ENCODE peak calls at places on chromosomes 12 and 14, in ten cellular contexts. T is neural progenitor cell, Y is pancreas, A is Peyer's patch, U is heart left ventricle, Q is transverse colon, X is prostate gland, S is IMR-90, V is bronchial epithelial cell, E is HL-60. W is an unnamed sample. For H3K27me3, the result is how much of the 10 kb centered on the place peaks cover.

GRCh38 chr14:102362084-102362483 is 606 bp downstream of the CINP start:
- DNase-seq in T (peak), Y (no peak), A (no peak), U (no peak), Q (no peak), X (no peak), S (peak), V (peak), E (no peak), W (peak)

GRCh38 chr12:13163868-13164267 is 32.7 kb upstream of the EMP1 start:
- DNase-seq in T (no peak), Y (no peak), A (no peak), U (no peak), Q (no peak), X (no peak), S (no peak), V (peak), E (no peak), W (peak)

GRCh38 chr12:26062566-26062965 is 62.3 kb downstream of the BHLHE41 start:
- DNase-seq in T (no peak), Y (no peak), A (no peak), U (no peak), Q (no peak), X (no peak), S (peak), V (peak), E (no peak), W (peak)

GRCh38 chr12:94815958-94816357 is 165.6 kb upstream of the TMCC3 start:
- DNase-seq in T (peak), Y (no peak), A (no peak), U (no peak), Q (no peak), X (no peak), S (no peak), V (no peak), E (no peak), W (no peak)

GRCh38 chr12:2627343-2628191 is 167.2 kb upstream of the FKBP4 start:
- DNase-seq in T (no peak), Y (no peak), A (no peak), U (no peak), Q (no peak), X (no peak), S (no peak), V (no peak), E (no peak), W (no peak)

GRCh38 chr12:112836736-112837628 is 45.4 kb downstream of the RPH3A start:
- DNase-seq in T (no peak), Y (no peak), A (no peak), U (no peak), Q (no peak), X (no peak), S (no peak), V (peak), E (no peak), W (no peak)

GRCh38 chr12:95130096-95130495 is 56.7 kb upstream of the NR2C1 start:
- DNase-seq in T (no peak), Y (no peak), A (no peak), U (no peak), Q (no peak), X (no peak), S (peak), V (no peak), E (no peak), W (no peak)

GRCh38 chr12:51591020-51591901 is at the start of gene SCN8A:
- DNase-seq in T (peak), Y (peak), A (peak), U (peak), Q (peak), X (peak), S (peak), V (no peak), E (peak), W (no peak)

GRCh38 chr12:91326043-91327027 is 143.7 kb upstream of the DCN start:
- DNase-seq in T (peak), Y (peak), A (no peak), U (no peak), Q (peak), X (peak), S (peak), V (peak), E (no peak), W (no peak)

GRCh38 chr12:128178551-128178950 is 88.4 kb upstream of the TMEM132C start:
- DNase-seq in T (no peak), Y (no peak), A (no peak), U (no peak), Q (no peak), X (no peak), S (no peak), V (no peak), E (no peak), W (no peak)

DNA sequence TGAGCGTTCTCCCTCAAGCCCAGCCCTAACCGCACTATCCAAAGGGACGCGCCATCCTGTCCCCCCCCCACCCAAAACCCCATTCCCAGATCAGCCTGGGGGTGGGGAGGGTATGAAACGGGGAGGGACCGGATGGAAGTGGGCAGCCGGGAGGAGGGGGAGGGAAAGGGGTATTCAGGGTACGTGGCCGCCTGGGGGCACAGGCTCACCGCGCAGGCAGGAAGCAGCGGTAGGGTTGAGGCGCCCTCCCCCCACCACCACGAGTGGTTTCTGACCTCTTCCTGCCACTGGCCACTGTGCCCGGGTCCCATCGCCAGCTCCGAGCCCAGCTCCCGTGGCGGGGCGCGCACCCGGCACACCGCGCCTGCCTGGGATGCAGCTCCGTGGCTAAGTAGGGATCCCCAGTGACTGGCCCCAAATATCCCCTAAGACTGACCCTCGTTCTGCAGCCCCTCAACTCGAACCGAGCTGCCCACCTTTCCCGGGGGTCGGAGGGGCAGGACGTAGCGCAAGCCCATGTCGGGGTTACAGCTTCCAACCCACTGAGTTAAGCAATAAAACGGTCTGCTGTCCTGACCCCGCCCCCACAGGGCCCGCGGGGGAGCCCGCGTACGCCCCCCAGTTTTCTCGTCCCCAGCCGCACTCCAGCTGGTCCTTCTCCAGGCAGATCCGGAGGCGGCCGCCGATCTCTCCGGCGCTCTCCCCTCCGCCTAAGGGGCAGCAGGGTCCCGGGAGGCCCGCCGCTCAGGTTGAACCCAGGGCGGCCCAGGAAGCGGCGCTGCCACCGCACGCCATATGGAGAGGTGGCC is 1.2 kb downstream of the ACTN1 start:
- DNase-seq in T (peak), Y (peak), A (peak), U (peak), Q (peak), X (peak), S (peak), V (peak), E (peak), W (peak)
- TF ChIP-seq CTCF in T (no peak), Y (no peak), A (no peak), U (no peak), Q (no peak), X (no peak), S (peak), V (no peak), E (no peak), W (no peak)

GRCh38 chr12:114701553-114701952 is 17.6 kb upstream of the TBX3 start:
- DNase-seq in T (no peak), Y (no peak), A (no peak), U (no peak), Q (no peak), X (no peak), S (no peak), V (no peak), E (no peak), W (no peak)

GRCh38 chr12:114702462-114702861 is 18.5 kb upstream of the TBX3 start:
- DNase-seq in T (no peak), Y (no peak), A (no peak), U (no peak), Q (no peak), X (no peak), S (no peak), V (no peak), E (no peak), W (no peak)

GRCh38 chr12:114698566-114699163 is 14.7 kb upstream of the TBX3 start:
- DNase-seq in T (no peak), Y (no peak), A (no peak), U (no peak), Q (no peak), X (no peak), S (no peak), V (no peak), E (no peak), W (no peak)

GRCh38 chr12:114701104-114701414 is 17.1 kb upstream of the TBX3 start:
- DNase-seq in T (peak), Y (no peak), A (no peak), U (no peak), Q (no peak), X (no peak), S (no peak), V (peak), E (no peak), W (no peak)

DNA sequence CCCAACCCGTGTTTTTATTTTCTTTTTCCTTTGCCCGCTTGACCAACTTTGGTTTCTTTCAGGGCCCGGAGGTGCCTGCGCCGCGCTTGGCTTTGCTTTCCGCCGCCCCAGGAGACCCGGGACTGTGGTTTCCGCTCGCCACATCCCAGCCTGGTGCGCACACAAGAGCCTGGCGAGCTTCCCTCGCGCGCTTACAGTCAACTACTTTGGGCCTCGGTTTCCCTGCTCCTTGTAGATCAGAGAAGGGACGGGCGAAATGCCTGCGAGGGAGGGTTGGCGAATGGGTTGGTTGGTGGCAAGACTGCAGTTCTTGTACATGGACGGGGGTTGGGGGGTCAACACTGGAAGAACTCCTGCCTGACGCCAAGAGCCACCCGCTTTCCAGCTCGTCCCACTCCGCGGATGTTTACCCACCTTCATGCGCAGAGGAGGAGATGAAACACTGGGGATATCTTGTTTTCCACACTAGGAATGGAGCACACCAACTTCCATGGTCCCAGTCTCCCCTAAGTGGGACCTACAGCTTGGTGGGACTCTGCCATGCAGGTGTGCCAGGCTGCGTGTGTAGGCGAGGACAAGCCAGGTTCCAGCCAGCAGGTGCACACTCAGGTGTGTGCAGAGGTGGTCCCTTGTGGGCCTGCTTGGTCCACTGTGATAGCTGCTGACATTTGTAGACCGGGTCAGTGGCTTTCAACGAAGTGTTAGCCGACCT is 16.6 kb upstream of the TBX3 start:
- DNase-seq in T (peak), Y (no peak), A (no peak), U (no peak), Q (no peak), X (no peak), S (no peak), V (no peak), E (no peak), W (no peak)
- H3K27me3 ChIP-seq in T (half or more), Y (under half), A (under half), U (half or more), Q (half or more), X (under half), S (under half), V (under half), E (half or more), W (under half)

GRCh38 chr14:22221508-22221907 is 367.5 kb downstream of the DAD1 start:
- DNase-seq in T (peak), Y (no peak), A (no peak), U (no peak), Q (no peak), X (no peak), S (peak), V (peak), E (no peak), W (peak)
- TF ChIP-seq CTCF in T (peak), Y (no peak), A (no peak), U (no peak), Q (no peak), X (no peak), S (peak), V (peak), E (peak), W (peak)

GRCh38 chr14:24335461-24336146 is 733 bp upstream of the ADCY4 start:
- DNase-seq in T (no peak), Y (no peak), A (no peak), U (no peak), Q (no peak), X (no peak), S (no peak), V (no peak), E (no peak), W (no peak)
- H3K27me3 ChIP-seq in T (half or more), Y (under half), A (under half), U (under half), Q (under half), X (under half), S (half or more), V (under half), E (under half), W (under half)

W was measured in foreskin keratinocyte.